ENCODE peak calls at places on chromosome 5, in four cellular contexts. P is lung, D is HFF-Myc, V is PC-3. O is an unnamed sample.

GRCh38 chr5:34486160-34486765 is 169.9 kb upstream of the RAI14 start:
- DNase-seq in P (peak), D (peak), V (peak), O (no peak)

GRCh38 chr5:72241346-72242003 is 78.6 kb downstream of the MRPS27 start:
- DNase-seq in P (no peak), D (no peak), V (no peak), O (no peak)

GRCh38 chr5:93299596-93300308 is 281.3 kb downstream of the NR2F1-AS1 start:
- DNase-seq in P (no peak), D (no peak), V (no peak), O (peak)

GRCh38 chr5:91670565-91670964 is 287.4 kb upstream of the ARRDC3 start:
- DNase-seq in P (no peak), D (no peak), V (no peak), O (peak)

GRCh38 chr5:164073013-164073535 is 567.7 kb downstream of the MAT2B start:
- DNase-seq in P (no peak), D (no peak), V (no peak), O (no peak)

GRCh38 chr5:79005939-79006338 is 20.8 kb upstream of the ARSB start:
- DNase-seq in P (no peak), D (no peak), V (no peak), O (no peak)

GRCh38 chr5:79844571-79844970 is 146.5 kb downstream of the MTX3 start:
- DNase-seq in P (no peak), D (no peak), V (no peak), O (no peak)

GRCh38 chr5:364497-364896 is 43.0 kb downstream of the AHRR start:
- DNase-seq in P (no peak), D (no peak), V (no peak), O (no peak)

GRCh38 chr5:69334793-69335268 is 2.2 kb upstream of the CCDC125 start:
- DNase-seq in P (peak), D (peak), V (peak), O (peak)

GRCh38 chr5:118791986-118792734 is 196.2 kb downstream of the DTWD2 start:
- DNase-seq in P (no peak), D (peak), V (peak), O (peak)

GRCh38 chr5:21919417-21920022 is 933.6 kb downstream of the CDH12 start:
- DNase-seq in P (no peak), D (peak), V (peak), O (peak)

GRCh38 chr5:159132429-159133040 is 32.8 kb upstream of the EBF1 start:
- DNase-seq in P (no peak), D (no peak), V (peak), O (no peak)

GRCh38 chr5:88833371-88834107 is 49.4 kb downstream of the MEF2C start:
- DNase-seq in P (no peak), D (no peak), V (no peak), O (no peak)

GRCh38 chr5:153883829-153884228 is 154.9 kb downstream of the FAM114A2 start:
- DNase-seq in P (no peak), D (peak), V (no peak), O (no peak)

GRCh38 chr5:14801792-14802191 is 69.8 kb downstream of the ANKH start:
- DNase-seq in P (no peak), D (no peak), V (no peak), O (no peak)

GRCh38 chr5:317086-317811 is 4.3 kb upstream of the AHRR start:
- DNase-seq in P (no peak), D (no peak), V (peak), O (no peak)

GRCh38 chr5:8458038-8458383 is 589.1 kb downstream of the MTRR start:
- DNase-seq in P (no peak), D (no peak), V (no peak), O (peak)

GRCh38 chr5:31317642-31318041 is 124.2 kb downstream of the CDH6 start:
- DNase-seq in P (no peak), D (no peak), V (no peak), O (no peak)

GRCh38 chr5:108801776-108802175 is 54.1 kb downstream of the FER start:
- DNase-seq in P (no peak), D (peak), V (peak), O (peak)

GRCh38 chr5:78527054-78527884 is 121.3 kb downstream of the LHFPL2 start:
- DNase-seq in P (peak), D (peak), V (peak), O (peak)

GRCh38 chr5:38330207-38330606 is 71.8 kb downstream of the EGFLAM start:
- DNase-seq in P (no peak), D (no peak), V (no peak), O (no peak)

GRCh38 chr5:432928-433791 is 9.8 kb upstream of the EXOC3 start:
- DNase-seq in P (peak), D (no peak), V (no peak), O (no peak)

GRCh38 chr5:135827965-135828792 is 6.3 kb upstream of the SLC25A48 start:
- DNase-seq in P (peak), D (no peak), V (no peak), O (no peak)

GRCh38 chr5:153654444-153654843 is 164.0 kb downstream of the GRIA1 start:
- DNase-seq in P (no peak), D (no peak), V (no peak), O (peak)

GRCh38 chr5:122772446-122772845 is 2.4 kb upstream of the SNX2 start:
- DNase-seq in P (no peak), D (no peak), V (peak), O (no peak)

GRCh38 chr5:45109062-45109461 is 300.3 kb downstream of the MRPS30 start:
- DNase-seq in P (no peak), D (no peak), V (no peak), O (no peak)

GRCh38 chr5:33457124-33457523 is 16.4 kb downstream of the TARS1 start:
- DNase-seq in P (no peak), D (no peak), V (no peak), O (no peak)

GRCh38 chr5:2783223-2783622 is 31.7 kb upstream of the IRX2 start:
- DNase-seq in P (no peak), D (no peak), V (no peak), O (no peak)

GRCh38 chr5:159097461-159098284 is 2.0 kb downstream of the EBF1 start:
- DNase-seq in P (no peak), D (no peak), V (no peak), O (no peak)

GRCh38 chr5:125053179-125053578 is 306.7 kb upstream of the ZNF608 start:
- DNase-seq in P (no peak), D (no peak), V (no peak), O (no peak)

GRCh38 chr5:144972317-144972716 is 801.6 kb downstream of the KCTD16 start:
- DNase-seq in P (no peak), D (no peak), V (no peak), O (no peak)

GRCh38 chr5:181138258-181138657 is 7.3 kb upstream of the OR2V1 start:
- DNase-seq in P (no peak), D (no peak), V (no peak), O (no peak)

DNA sequence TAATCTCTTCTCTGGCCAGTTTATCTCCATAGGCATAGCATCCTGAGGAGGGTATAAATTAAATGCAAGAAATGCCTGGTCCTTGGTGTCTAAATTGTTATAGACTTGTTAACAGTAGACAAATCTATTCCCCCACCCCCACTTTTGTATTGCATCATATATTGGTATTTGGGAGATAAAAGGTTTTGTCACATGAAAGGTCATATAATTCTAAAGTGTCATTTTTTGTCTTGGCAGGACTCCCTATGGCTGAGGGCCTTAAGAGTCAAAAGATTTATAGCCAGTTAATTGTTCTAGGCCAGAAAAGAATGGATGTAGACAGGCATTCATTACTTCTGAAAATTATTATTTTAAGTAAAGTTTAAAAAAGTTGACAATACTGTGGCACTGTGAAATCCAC is 90.3 kb upstream of the MOCS2 start:
- DNase-seq in P (no peak), D (no peak), V (no peak), O (no peak)
- TF ChIP-seq CTCF in P (no peak), D (no peak), V (no peak), O (no peak)

GRCh38 chr5:133635051-133635450 is 22.7 kb upstream of the FSTL4 start:
- DNase-seq in P (no peak), D (peak), V (peak), O (no peak)
- TF ChIP-seq CTCF in P (no peak), D (no peak), V (no peak), O (no peak)

DNA sequence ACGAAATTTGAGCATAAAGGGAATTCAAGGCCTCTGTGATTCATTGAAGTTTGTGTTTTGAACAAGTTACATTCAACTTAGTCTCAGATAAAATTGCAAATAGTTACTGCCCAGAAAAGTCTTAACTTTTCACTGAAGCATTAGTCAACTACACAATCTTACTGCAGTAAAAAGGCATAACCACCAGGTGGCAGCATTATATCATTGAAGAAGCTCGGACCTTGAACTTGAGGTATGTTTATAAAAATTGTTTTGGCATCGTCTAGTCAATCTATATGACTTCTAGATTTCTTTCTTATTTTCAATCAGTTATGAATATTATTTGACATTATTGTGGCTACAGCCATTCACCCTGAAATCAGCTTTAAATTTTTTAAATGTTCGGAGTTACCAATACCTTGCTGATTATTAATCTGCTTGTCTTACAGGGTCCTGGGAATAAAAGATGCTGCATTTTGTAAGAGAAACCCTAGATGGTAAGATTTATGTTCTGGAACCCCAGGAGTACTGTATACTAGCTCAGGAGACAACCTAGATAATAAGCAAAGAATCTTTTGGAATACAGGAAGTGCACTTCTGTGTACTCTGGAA is 83.9 kb upstream of the GRAMD2B start:
- DNase-seq in P (peak), D (peak), V (peak), O (no peak)
- TF ChIP-seq CTCF in P (peak), D (peak), V (peak), O (peak)

GRCh38 chr5:173689713-173690360 is 73.4 kb upstream of the BOD1 start:
- DNase-seq in P (no peak), D (no peak), V (no peak), O (no peak)
- TF ChIP-seq CTCF in P (no peak), D (no peak), V (peak), O (peak)

GRCh38 chr5:176647030-176647869 is at the start of gene TSPAN17:
- DNase-seq in P (peak), D (peak), V (peak), O (peak)
- TF ChIP-seq CTCF in P (peak), D (peak), V (peak), O (no peak)

GRCh38 chr5:67373518-67373917 is 176.9 kb upstream of the CD180 start:
- DNase-seq in P (no peak), D (no peak), V (no peak), O (no peak)

GRCh38 chr5:67377651-67378050 is 181.1 kb upstream of the CD180 start:
- DNase-seq in P (no peak), D (no peak), V (no peak), O (peak)

GRCh38 chr5:67372887-67373286 is 176.3 kb upstream of the CD180 start:
- DNase-seq in P (no peak), D (no peak), V (no peak), O (no peak)

GRCh38 chr5:67374378-67374777 is 177.8 kb upstream of the CD180 start:
- DNase-seq in P (no peak), D (no peak), V (no peak), O (no peak)

DNA sequence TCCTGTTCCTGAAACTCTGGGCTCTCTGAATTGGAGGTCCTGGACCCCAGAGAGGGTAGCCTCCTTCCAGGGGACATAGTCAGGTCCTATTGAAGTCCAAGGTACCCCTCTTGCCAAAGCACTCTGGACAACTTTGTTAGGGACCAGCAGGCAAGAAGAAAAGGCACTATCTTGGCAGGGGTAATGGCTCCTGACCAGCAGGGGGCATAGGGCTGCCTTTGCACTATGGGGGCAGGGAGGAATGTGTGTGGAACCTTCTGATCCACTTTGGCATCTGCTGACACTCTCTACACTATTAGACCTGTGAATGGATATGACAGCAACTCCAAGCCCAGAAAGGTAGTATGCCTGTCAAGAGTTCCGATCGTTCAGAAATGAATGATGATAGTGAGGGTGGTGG is 179.0 kb upstream of the CD180 start:
- DNase-seq in P (no peak), D (no peak), V (no peak), O (no peak)
- TF ChIP-seq CTCF in P (no peak), D (peak), V (peak), O (peak)

DNA sequence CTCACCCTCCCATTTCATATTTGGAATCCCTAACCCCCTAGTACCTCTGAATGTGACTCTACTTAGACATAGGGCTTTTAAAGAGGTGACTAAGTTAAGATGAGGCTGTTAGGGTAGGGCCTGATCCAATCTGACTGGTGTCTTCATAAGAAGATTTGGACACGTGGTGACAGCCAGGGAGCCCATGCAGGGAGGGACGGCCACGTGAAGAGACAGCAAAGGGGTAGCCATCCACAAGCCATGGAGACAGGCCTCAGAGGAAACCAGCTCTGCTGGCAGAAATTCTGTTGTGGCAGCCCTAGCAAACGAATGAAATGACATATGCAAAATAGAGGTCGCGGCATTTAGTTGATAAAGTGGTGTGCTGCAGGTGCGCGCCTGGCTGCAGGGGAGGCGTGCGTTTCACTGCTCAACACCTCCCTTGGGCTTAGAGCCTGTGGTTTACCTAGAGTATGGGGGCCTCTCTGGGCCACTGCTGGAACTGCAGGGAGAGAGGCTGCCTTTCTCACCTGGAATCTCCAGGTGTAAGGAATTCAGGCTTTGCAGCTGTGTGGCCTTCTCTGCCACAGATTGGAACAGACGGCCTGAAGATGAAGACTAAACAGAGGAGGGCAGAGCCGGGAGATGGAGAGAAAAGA is 7.1 kb upstream of the AFAP1L1 start:
- DNase-seq in P (peak), D (no peak), V (peak), O (no peak)
- TF ChIP-seq CTCF in P (no peak), D (peak), V (peak), O (peak)

GRCh38 chr5:96434201-96434645 is 1.2 kb upstream of the PCSK1 start:
- DNase-seq in P (peak), D (peak), V (peak), O (peak)

GRCh38 chr5:96439477-96440184 is 6.6 kb upstream of the PCSK1 start:
- DNase-seq in P (no peak), D (no peak), V (peak), O (no peak)

DNA sequence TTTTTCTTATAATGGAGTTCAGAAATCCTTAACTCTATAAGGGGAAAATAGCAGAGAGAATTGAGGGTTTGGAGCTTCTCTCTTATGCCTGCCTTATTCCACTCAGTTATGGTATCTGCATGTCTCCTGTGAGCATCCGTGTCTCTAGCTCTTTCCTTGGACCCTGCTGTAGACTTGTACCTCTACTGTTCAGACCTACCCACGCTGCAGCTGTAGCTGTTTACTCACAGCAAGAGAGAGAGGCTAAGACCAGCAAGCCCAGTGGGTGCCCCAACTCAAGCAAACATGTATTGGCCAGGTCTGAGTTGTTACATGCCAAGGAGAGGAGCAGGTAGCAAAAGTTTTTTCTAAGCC is 7.1 kb upstream of the PCSK1 start:
- DNase-seq in P (no peak), D (no peak), V (no peak), O (no peak)
- TF ChIP-seq CTCF in P (no peak), D (no peak), V (no peak), O (no peak)